ENCODE peak calls at places on chromosomes 1 and 21, in four cellular contexts. D, Y, Z and J are unnamed samples.

GRCh38 chr1:85387781-85388180 is 77.2 kb downstream of the DDAH1 start:
- DNase-seq in D (no peak), Y (no peak), Z (no peak), J (no peak)

GRCh38 chr1:207863893-207864535 is 46.9 kb downstream of the CD34 start:
- DNase-seq in D (no peak), Y (no peak), Z (no peak), J (no peak)

GRCh38 chr1:212004888-212005287 is 30.5 kb downstream of the INTS7 start:
- DNase-seq in D (no peak), Y (no peak), Z (no peak), J (no peak)

GRCh38 chr21:15182731-15183130 is 117.9 kb upstream of the NRIP1 start:
- DNase-seq in D (no peak), Y (no peak), Z (no peak), J (no peak)

GRCh38 chr1:224921354-224921753 is 8.1 kb upstream of the DNAH14 start:
- DNase-seq in D (no peak), Y (no peak), Z (no peak), J (no peak)

GRCh38 chr1:183185941-183186490 is at the start of gene LAMC2:
- DNase-seq in D (no peak), Y (peak), Z (peak), J (peak)

GRCh38 chr1:71753746-71754145 is 528.6 kb downstream of the NEGR1 start:
- DNase-seq in D (no peak), Y (no peak), Z (no peak), J (no peak)

GRCh38 chr1:205658943-205659581 is 21.2 kb downstream of the SLC45A3 start:
- DNase-seq in D (no peak), Y (peak), Z (peak), J (no peak)

GRCh38 chr1:66527688-66528087 is 6.3 kb upstream of the SGIP1 start:
- DNase-seq in D (no peak), Y (no peak), Z (no peak), J (no peak)

GRCh38 chr1:215517441-215517891 is 49.6 kb upstream of the KCTD3 start:
- DNase-seq in D (no peak), Y (no peak), Z (no peak), J (no peak)

GRCh38 chr1:27504588-27505419 is 14.8 kb upstream of the WASF2 start:
- DNase-seq in D (no peak), Y (peak), Z (peak), J (no peak)

GRCh38 chr1:206969090-206969489 is 1.2 kb downstream of the FCAMR start:
- DNase-seq in D (no peak), Y (peak), Z (peak), J (no peak)

GRCh38 chr1:28031173-28031572 is 57.2 kb downstream of the EYA3 start:
- DNase-seq in D (no peak), Y (no peak), Z (no peak), J (no peak)

GRCh38 chr21:32916522-32917099 is 109.1 kb upstream of the OLIG2 start:
- DNase-seq in D (no peak), Y (no peak), Z (no peak), J (no peak)

GRCh38 chr1:1270813-1271212 is 2.8 kb downstream of the UBE2J2 start:
- DNase-seq in D (no peak), Y (no peak), Z (no peak), J (no peak)

GRCh38 chr1:229372251-229372650 is 29.4 kb upstream of the CCSAP start:
- DNase-seq in D (no peak), Y (no peak), Z (no peak), J (no peak)

GRCh38 chr1:172874950-172875349 is 175.8 kb downstream of the TNFSF18 start:
- DNase-seq in D (no peak), Y (no peak), Z (no peak), J (no peak)
- H3K4me3 ChIP-seq in D (no peak), Y (no peak), Z (no peak), J (no peak)

DNA sequence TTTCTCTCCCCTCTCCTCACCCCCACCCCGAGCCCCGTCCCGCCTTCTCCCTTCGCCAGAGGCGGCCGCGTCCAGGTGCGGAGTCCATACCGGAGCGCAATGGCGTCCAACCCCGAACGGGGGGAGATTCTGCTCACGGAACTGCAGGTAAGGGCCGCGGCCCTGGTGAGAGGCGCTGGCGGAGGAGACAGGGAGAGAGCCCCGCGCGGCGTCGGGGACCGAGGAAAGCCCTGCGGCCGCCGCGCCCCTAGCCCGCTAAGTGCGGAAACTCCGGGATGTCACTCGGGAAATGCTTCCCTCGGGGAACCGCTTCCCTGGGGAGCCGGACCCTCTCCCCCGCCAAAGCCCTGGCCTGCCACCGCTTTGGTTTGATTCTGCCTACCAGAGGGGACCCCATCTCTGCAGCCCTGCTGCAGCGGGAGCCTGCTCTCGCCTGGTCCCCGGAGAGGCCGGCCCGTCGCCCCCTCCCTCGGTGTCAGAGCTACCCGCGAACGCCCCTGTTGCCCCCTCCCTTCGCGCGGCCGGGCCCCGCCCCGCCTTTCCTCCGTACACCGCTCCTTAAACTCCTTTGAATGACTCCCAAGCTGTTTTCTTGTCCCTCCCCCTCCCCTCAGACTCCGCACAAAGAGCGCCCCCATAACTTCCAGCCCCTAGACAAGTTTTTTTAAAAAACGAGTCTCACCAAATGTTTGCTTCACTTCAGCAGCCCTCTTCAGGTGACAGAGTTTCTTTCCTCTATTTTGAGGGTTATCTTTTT is 587 bp downstream of the PKN2 start:
- DNase-seq in D (no peak), Y (peak), Z (peak), J (peak)
- TF ChIP-seq CTCF in D (no peak), Y (no peak), Z (no peak), J (no peak)

GRCh38 chr1:11284784-11285183 is 11.8 kb downstream of the UBIAD1 start:
- DNase-seq in D (no peak), Y (no peak), Z (no peak), J (no peak)

GRCh38 chr1:11283148-11283547 is 10.2 kb downstream of the UBIAD1 start:
- DNase-seq in D (no peak), Y (no peak), Z (no peak), J (no peak)

GRCh38 chr1:11289064-11289463 is 16.1 kb downstream of the UBIAD1 start:
- DNase-seq in D (no peak), Y (no peak), Z (peak), J (no peak)

GRCh38 chr1:11286735-11287410 is 13.9 kb downstream of the UBIAD1 start:
- DNase-seq in D (no peak), Y (no peak), Z (no peak), J (no peak)

GRCh38 chr1:11285883-11286734 is 13.1 kb downstream of the UBIAD1 start:
- DNase-seq in D (no peak), Y (no peak), Z (no peak), J (no peak)
- H3K4me3 ChIP-seq in D (no peak), Y (no peak), Z (no peak), J (no peak)

DNA sequence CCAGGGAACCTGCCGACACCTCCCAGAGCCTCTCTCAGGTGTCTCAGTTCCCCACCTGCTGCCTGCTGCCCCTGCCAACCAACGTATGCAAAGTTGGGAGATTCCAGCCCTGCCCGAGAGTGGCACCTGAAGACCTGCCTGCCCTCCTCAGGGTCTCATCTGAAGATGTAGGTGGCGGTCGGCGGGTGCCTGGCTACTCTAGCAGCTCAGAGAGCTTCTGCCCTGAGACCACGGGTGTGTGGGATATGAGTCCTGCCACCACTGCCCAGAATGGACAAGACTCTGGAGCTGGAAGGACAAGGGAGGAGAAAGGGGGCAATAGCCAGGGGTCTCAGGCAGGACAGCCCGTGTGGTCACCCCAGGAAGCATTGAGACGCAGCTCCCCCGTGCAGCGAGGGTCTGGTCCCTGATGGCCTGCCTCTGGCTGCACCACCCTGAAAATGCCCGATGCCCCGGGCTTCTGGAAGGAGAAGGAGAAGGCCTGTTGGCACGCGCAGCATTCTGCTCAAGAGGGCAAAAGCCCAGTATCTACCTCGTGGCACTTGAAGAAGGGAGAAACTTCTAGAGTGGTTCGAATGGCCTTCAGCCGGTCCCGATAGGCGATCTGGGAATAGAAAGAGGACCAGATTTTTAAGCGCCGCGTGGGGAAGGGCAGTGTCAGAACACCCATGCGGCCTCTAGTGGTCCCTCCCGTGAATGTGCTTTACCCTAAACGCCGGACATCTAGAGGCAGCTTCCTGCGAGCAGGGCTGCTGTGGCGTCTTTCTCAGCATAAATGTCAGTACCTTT is 88.8 kb downstream of the STUM start:
- DNase-seq in D (no peak), Y (no peak), Z (no peak), J (no peak)
- TF ChIP-seq CTCF in D (no peak), Y (no peak), Z (peak), J (no peak)

GRCh38 chr1:26411624-26412074 is 1.0 kb downstream of the LIN28A start:
- DNase-seq in D (no peak), Y (no peak), Z (no peak), J (no peak)
- H3K4me3 ChIP-seq in D (no peak), Y (no peak), Z (no peak), J (no peak)

DNA sequence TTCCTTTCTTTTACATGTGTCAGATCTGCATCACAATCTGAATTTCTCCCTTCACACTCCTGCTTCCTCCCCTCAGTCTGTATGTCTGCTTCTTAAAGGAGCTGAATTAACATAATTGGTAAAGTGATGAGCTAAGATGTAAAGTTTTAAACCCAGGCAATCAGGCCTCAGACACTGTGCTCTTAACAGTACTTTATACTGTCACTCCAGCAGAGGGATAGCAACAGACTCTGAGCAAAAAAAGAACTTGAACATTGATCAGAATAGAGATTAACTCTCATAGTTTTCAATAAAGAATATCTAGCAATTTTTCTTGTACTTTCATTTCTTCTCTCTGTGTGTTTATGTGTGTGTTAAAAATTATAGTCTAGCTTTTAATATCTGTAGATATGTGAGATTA is 110.3 kb downstream of the DUSP10 start:
- DNase-seq in D (no peak), Y (no peak), Z (no peak), J (no peak)
- TF ChIP-seq CTCF in D (no peak), Y (no peak), Z (no peak), J (no peak)

DNA sequence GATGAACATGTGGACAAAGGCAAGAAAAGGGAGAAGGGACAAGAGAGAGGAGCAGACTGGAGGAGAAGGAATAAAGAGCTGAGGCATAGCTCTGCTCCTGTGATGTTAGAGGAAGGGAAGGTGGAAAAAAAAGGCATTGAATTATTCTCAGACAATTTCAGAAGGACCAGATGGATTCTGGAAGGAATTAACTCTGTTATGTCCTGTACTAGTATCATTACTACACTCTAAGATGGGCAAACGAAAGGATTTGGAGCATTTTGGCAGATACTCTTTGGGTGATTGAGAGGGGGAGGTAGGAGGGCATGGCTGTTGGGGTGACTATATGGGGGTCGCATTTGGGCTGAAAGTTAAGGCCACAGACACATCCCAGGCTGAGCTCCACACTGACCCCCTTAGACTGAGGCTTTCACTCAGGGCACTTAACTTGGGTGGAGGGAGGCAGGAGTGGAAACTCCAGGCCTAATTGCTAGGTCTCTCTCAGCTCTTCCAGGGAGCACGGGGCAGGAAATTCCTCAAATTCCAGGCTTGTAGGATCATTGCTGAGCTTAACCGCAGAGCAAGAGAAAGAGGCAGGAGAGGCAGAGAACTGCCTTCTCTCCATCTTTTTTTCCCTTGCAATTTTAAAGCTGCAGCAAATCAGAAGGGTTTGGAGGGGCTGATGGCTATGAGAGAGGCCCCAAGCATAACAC is 25.9 kb downstream of the KIRREL1 start:
- DNase-seq in D (no peak), Y (no peak), Z (no peak), J (peak)
- H3K4me3 ChIP-seq in D (no peak), Y (no peak), Z (no peak), J (no peak)

DNA sequence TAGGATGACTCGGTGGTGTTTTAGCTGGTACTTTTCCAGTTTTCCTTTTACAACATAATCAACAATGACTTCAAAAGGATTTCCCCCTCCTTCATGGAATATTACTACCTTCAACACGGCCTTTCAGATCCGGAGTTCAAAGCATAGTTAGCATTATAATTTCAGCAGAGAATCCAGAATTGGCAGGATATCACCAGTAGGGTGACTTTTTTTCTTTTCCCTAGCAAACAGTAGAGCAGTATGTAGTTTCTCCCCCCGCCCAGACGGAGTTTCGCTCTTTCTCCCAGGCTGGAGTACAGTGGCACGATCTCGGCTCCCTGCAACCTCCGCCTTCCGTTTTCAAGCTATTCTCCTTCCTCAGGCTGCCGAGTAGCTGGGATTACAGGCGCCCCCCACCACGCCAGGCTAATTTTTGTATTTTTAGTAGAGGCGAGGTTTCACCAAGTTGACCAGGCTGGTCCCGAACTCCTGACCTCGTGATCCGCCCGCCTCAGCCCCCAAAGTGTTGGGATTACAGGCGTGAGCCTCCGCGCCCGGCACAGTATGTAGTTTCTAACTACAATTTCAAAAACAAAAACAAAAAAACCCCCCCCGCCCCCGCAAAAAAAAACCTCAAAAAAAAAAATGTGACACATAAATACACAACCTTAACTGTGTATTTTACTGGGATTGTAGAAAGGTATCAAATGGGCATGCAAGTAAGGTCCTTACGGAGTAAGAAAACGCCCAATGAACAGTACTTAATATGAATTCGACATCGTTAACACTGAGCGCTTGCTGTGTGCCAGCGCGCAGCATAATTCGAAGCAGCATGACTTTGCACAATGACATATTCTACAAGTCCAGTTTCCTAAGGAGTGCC is 1.5 kb upstream of the COX20 start:
- DNase-seq in D (peak), Y (peak), Z (peak), J (no peak)
- TF ChIP-seq CTCF in D (no peak), Y (peak), Z (no peak), J (no peak)

GRCh38 chr1:245512181-245512888 is 357.6 kb downstream of the KIF26B start:
- DNase-seq in D (no peak), Y (no peak), Z (no peak), J (no peak)
- H3K4me3 ChIP-seq in D (no peak), Y (no peak), Z (no peak), J (no peak)